ENCODE peak calls at places on chromosome 4, in four cellular contexts. One of them, this sample, is unnamed.

GRCh38 chr4:140233811-140234696 is 80.1 kb upstream of the MAML3 start:
- DNase-seq in RWPE1: peak; percentile 24
- DNase-seq in uterus: peak; percentile 50
- DNase-seq in fibroblast of lung: peak; percentile 91
- DNase-seq in this sample: no peak

GRCh38 chr4:5052726-5053425 is 1.6 kb downstream of the STK32B start:
- DNase-seq in fibroblast of lung: no peak
- DNase-seq in RWPE1: no peak
- DNase-seq in uterus: no peak
- DNase-seq in this sample: no peak

GRCh38 chr4:169098054-169098896 is 88.2 kb upstream of the CBR4 start:
- DNase-seq in fibroblast of lung: no peak
- DNase-seq in RWPE1: no peak
- DNase-seq in uterus: no peak
- DNase-seq in this sample: no peak

GRCh38 chr4:129230836-129231235 is 134.9 kb downstream of the C4orf33 start:
- DNase-seq in uterus: no peak
- DNase-seq in RWPE1: no peak
- DNase-seq in fibroblast of lung: no peak
- DNase-seq in this sample: no peak

GRCh38 chr4:1972414-1972813 is 36.4 kb downstream of the NELFA start:
- DNase-seq in fibroblast of lung: no peak
- DNase-seq in uterus: no peak
- DNase-seq in RWPE1: no peak
- DNase-seq in this sample: no peak

GRCh38 chr4:82123934-82124333 is 249.9 kb downstream of the HNRNPD start:
- DNase-seq in uterus: no peak
- DNase-seq in RWPE1: no peak
- DNase-seq in fibroblast of lung: no peak
- DNase-seq in this sample: no peak

GRCh38 chr4:164252286-164252685 is 501.6 kb upstream of the SMIM31 start:
- DNase-seq in RWPE1: no peak
- DNase-seq in uterus: no peak
- DNase-seq in fibroblast of lung: peak; percentile 9
- DNase-seq in this sample: no peak

GRCh38 chr4:132297346-132297745 is 851.7 kb upstream of the PCDH10 start:
- DNase-seq in fibroblast of lung: peak; percentile 25
- DNase-seq in uterus: no peak
- DNase-seq in RWPE1: no peak
- DNase-seq in this sample: no peak

GRCh38 chr4:1171306-1172227 is 816 bp downstream of the SPON2 start:
- DNase-seq in uterus: no peak
- DNase-seq in RWPE1: no peak
- DNase-seq in fibroblast of lung: no peak
- DNase-seq in this sample: no peak

GRCh38 chr4:128380306-128380705 is 92.7 kb upstream of the PGRMC2 start:
- DNase-seq in uterus: no peak
- DNase-seq in fibroblast of lung: no peak
- DNase-seq in RWPE1: no peak
- DNase-seq in this sample: no peak

GRCh38 chr4:94127707-94128328 is 79.8 kb upstream of the SMARCAD1 start:
- DNase-seq in uterus: no peak
- DNase-seq in RWPE1: peak; percentile 50
- DNase-seq in fibroblast of lung: peak; percentile 49
- DNase-seq in this sample: no peak

GRCh38 chr4:185532795-185533324 is 2.4 kb downstream of the PDLIM3 start:
- DNase-seq in uterus: no peak
- DNase-seq in RWPE1: no peak
- DNase-seq in fibroblast of lung: no peak
- DNase-seq in this sample: no peak

GRCh38 chr4:156298230-156298629 is 344.6 kb upstream of the CTSO start:
- DNase-seq in uterus: peak; percentile 52
- DNase-seq in RWPE1: no peak
- DNase-seq in fibroblast of lung: peak; percentile 77
- DNase-seq in this sample: no peak

GRCh38 chr4:158827475-158828085 is 58.8 kb downstream of the FNIP2 start:
- DNase-seq in RWPE1: no peak
- DNase-seq in fibroblast of lung: no peak
- DNase-seq in uterus: no peak
- DNase-seq in this sample: no peak

GRCh38 chr4:5940470-5941203 is 47.8 kb upstream of the CRMP1 start:
- DNase-seq in RWPE1: no peak
- DNase-seq in uterus: no peak
- DNase-seq in fibroblast of lung: no peak
- DNase-seq in this sample: no peak

GRCh38 chr4:161573836-161574235 is 590.0 kb downstream of the FSTL5 start:
- DNase-seq in fibroblast of lung: no peak
- DNase-seq in uterus: no peak
- DNase-seq in RWPE1: no peak
- DNase-seq in this sample: no peak

GRCh38 chr4:176538217-176538925 is 218.6 kb downstream of the SPCS3 start:
- DNase-seq in RWPE1: peak; percentile 69
- DNase-seq in fibroblast of lung: peak; percentile 93
- DNase-seq in uterus: no peak
- DNase-seq in this sample: peak; percentile 82

GRCh38 chr4:173917255-173917960 is 366.1 kb downstream of the FBXO8 start:
- DNase-seq in uterus: no peak
- DNase-seq in fibroblast of lung: peak; percentile 90
- DNase-seq in RWPE1: no peak
- DNase-seq in this sample: no peak

GRCh38 chr4:37885496-37885895 is 5.4 kb upstream of the TBC1D1 start:
- DNase-seq in uterus: peak; percentile 77
- DNase-seq in RWPE1: no peak
- DNase-seq in fibroblast of lung: peak; percentile 71
- DNase-seq in this sample: no peak

GRCh38 chr4:98558770-98559169 is 99.6 kb downstream of the TSPAN5 start:
- DNase-seq in RWPE1: no peak
- DNase-seq in uterus: no peak
- DNase-seq in fibroblast of lung: no peak
- DNase-seq in this sample: no peak

GRCh38 chr4:86033171-86033570 is 326.7 kb downstream of the MAPK10 start:
- DNase-seq in fibroblast of lung: peak; percentile 88
- DNase-seq in uterus: peak; percentile 40
- DNase-seq in RWPE1: no peak
- DNase-seq in this sample: peak; percentile 12

GRCh38 chr4:7828011-7828720 is 111.5 kb downstream of the AFAP1 start:
- DNase-seq in uterus: peak; percentile 95
- DNase-seq in RWPE1: peak; percentile 60
- DNase-seq in fibroblast of lung: peak; percentile 99
- DNase-seq in this sample: peak; percentile 69

GRCh38 chr4:7830747-7831146 is 108.9 kb downstream of the AFAP1 start:
- DNase-seq in uterus: no peak
- DNase-seq in fibroblast of lung: no peak
- DNase-seq in RWPE1: no peak
- DNase-seq in this sample: no peak

GRCh38 chr4:7831330-7831729 is 108.3 kb downstream of the AFAP1 start:
- DNase-seq in fibroblast of lung: peak; percentile 95
- DNase-seq in RWPE1: no peak
- DNase-seq in uterus: no peak
- DNase-seq in this sample: no peak

GRCh38 chr4:7828926-7829325 is 110.7 kb downstream of the AFAP1 start:
- DNase-seq in fibroblast of lung: peak; percentile 77
- DNase-seq in uterus: no peak
- DNase-seq in RWPE1: no peak
- DNase-seq in this sample: no peak

GRCh38 chr4:7829687-7830580 is 109.7 kb downstream of the AFAP1 start:
- DNase-seq in uterus: no peak
- DNase-seq in fibroblast of lung: no peak
- DNase-seq in RWPE1: no peak
- DNase-seq in this sample: no peak
- H3K27ac ChIP-seq in uterus: peak overlapping the region; percentile 91
- H3K27ac ChIP-seq in fibroblast of lung: peak overlapping the region; percentile 86
- H3K27ac ChIP-seq in RWPE1: peak overlapping the region; percentile 18
- H3K27ac ChIP-seq in this sample: peak overlapping the region; percentile 83

DNA sequence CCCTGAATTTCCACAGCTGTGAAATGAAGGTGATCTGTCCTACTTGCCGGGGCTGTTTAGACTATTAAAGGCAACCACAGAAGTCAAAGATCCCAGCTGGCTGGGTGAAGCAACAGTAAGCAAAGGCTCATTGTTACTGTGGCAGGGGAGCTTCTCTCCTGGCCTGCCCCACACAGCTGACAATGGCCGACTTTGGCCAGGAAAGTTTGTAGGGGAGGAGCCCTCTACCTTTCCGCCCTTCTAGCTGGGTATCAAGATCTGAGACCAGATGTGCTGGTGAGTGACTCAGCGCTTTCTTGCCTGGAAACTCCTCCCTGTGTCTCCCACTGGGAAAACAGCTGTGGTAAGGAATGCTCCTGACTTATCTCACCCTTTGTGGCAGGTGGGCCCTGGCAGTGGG is 21.1 kb downstream of the RASSF6 start:
- DNase-seq in RWPE1: peak; percentile 34
- DNase-seq in uterus: no peak
- DNase-seq in fibroblast of lung: peak; percentile 85
- DNase-seq in this sample: no peak
- H3K27ac ChIP-seq in RWPE1: peak overlapping the region; percentile 83
- H3K27ac ChIP-seq in uterus: no peak overlapping the region
- H3K27ac ChIP-seq in fibroblast of lung: no peak overlapping the region
- H3K27ac ChIP-seq in this sample: peak overlapping the region; percentile 71

GRCh38 chr4:95318044-95318443 is 230.7 kb downstream of the UNC5C start:
- DNase-seq in RWPE1: no peak
- DNase-seq in uterus: no peak
- DNase-seq in fibroblast of lung: no peak
- DNase-seq in this sample: no peak

GRCh38 chr4:95318483-95318882 is 230.3 kb downstream of the UNC5C start:
- DNase-seq in fibroblast of lung: no peak
- DNase-seq in RWPE1: no peak
- DNase-seq in uterus: no peak
- DNase-seq in this sample: no peak

GRCh38 chr4:95319169-95319568 is 229.6 kb downstream of the UNC5C start:
- DNase-seq in RWPE1: no peak
- DNase-seq in fibroblast of lung: no peak
- DNase-seq in uterus: no peak
- DNase-seq in this sample: no peak

GRCh38 chr4:95314573-95314972 is 234.2 kb downstream of the UNC5C start:
- DNase-seq in fibroblast of lung: no peak
- DNase-seq in RWPE1: no peak
- DNase-seq in uterus: no peak
- DNase-seq in this sample: no peak

GRCh38 chr4:95317124-95317820 is 231.5 kb downstream of the UNC5C start:
- DNase-seq in RWPE1: no peak
- DNase-seq in fibroblast of lung: no peak
- DNase-seq in uterus: no peak
- DNase-seq in this sample: no peak
- H3K27ac ChIP-seq in RWPE1: no peak overlapping the region
- H3K27ac ChIP-seq in fibroblast of lung: no peak overlapping the region
- H3K27ac ChIP-seq in uterus: no peak overlapping the region
- H3K27ac ChIP-seq in this sample: no peak overlapping the region

GRCh38 chr4:146053901-146054300 is 115.3 kb upstream of the ZNF827 start:
- DNase-seq in fibroblast of lung: no peak
- DNase-seq in uterus: no peak
- DNase-seq in RWPE1: no peak
- DNase-seq in this sample: no peak
- H3K27ac ChIP-seq in fibroblast of lung: no peak overlapping the region
- H3K27ac ChIP-seq in uterus: no peak overlapping the region
- H3K27ac ChIP-seq in RWPE1: no peak overlapping the region
- H3K27ac ChIP-seq in this sample: no peak overlapping the region

GRCh38 chr4:145181091-145181501 is 707 bp upstream of the OTUD4 start:
- DNase-seq in RWPE1: no peak
- DNase-seq in uterus: no peak
- DNase-seq in fibroblast of lung: no peak
- DNase-seq in this sample: no peak

GRCh38 chr4:145180298-145181090 is at the start of gene OTUD4:
- DNase-seq in uterus: peak; percentile 94
- DNase-seq in RWPE1: peak; percentile 90
- DNase-seq in fibroblast of lung: peak; percentile 96
- DNase-seq in this sample: peak; percentile 90

GRCh38 chr4:145182212-145182611 is 1.8 kb upstream of the OTUD4 start:
- DNase-seq in uterus: no peak
- DNase-seq in RWPE1: no peak
- DNase-seq in fibroblast of lung: no peak
- DNase-seq in this sample: no peak

GRCh38 chr4:145183581-145183980 is 3.2 kb upstream of the OTUD4 start:
- DNase-seq in uterus: no peak
- DNase-seq in RWPE1: no peak
- DNase-seq in fibroblast of lung: no peak
- DNase-seq in this sample: no peak

GRCh38 chr4:145183023-145183422 is 2.6 kb upstream of the OTUD4 start:
- DNase-seq in RWPE1: no peak
- DNase-seq in uterus: no peak
- DNase-seq in fibroblast of lung: no peak
- DNase-seq in this sample: no peak
- H3K27ac ChIP-seq in RWPE1: no peak overlapping the region
- H3K27ac ChIP-seq in uterus: no peak overlapping the region
- H3K27ac ChIP-seq in fibroblast of lung: no peak overlapping the region
- H3K27ac ChIP-seq in this sample: no peak overlapping the region

GRCh38 chr4:71635094-71635493 is 148.8 kb downstream of the GC start:
- DNase-seq in fibroblast of lung: no peak
- DNase-seq in uterus: no peak
- DNase-seq in RWPE1: no peak
- DNase-seq in this sample: no peak
- H3K27ac ChIP-seq in fibroblast of lung: no peak overlapping the region
- H3K27ac ChIP-seq in uterus: no peak overlapping the region
- H3K27ac ChIP-seq in RWPE1: no peak overlapping the region
- H3K27ac ChIP-seq in this sample: no peak overlapping the region

DNA sequence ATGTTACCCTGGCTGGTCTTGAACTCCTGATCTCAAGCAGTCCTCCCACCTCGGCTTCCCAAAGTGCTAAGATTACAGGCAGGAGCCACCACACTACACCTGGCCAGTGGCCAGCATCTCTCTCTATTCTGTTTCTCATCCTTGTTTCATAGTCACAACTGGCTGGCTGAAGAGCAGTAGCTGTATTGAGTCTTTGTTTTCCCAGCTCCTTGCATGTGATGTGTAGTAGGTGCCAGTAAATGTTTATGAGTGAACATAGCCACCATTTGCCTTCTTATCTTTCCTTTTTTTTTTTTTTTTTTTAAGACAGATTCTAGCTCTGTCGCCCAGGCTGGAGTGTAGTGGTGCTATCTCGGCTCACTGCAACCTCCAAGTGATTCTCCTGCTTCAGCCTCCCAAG is 23.6 kb downstream of the NUDT9 start:
- DNase-seq in fibroblast of lung: no peak
- DNase-seq in uterus: no peak
- DNase-seq in RWPE1: no peak
- DNase-seq in this sample: no peak
- H3K27ac ChIP-seq in fibroblast of lung: no peak overlapping the region
- H3K27ac ChIP-seq in uterus: no peak overlapping the region
- H3K27ac ChIP-seq in RWPE1: no peak overlapping the region
- H3K27ac ChIP-seq in this sample: no peak overlapping the region

This sample was measured in epithelial cell of prostate.